ENCODE peak calls at places on chromosomes 7 and 10, in ten cellular contexts. A, M, I, V, Z, W, S, L, N and P are unnamed samples.

GRCh38 chr7:125661677-125662076 is 732.1 kb upstream of the POT1 start:
- DNase-seq in A (no peak), M (no peak), I (no peak), V (no peak), Z (no peak), W (no peak), S (no peak), L (no peak), N (no peak), P (no peak)

GRCh38 chr7:77393261-77393660 is 22.9 kb downstream of the GSAP start:
- DNase-seq in A (peak), M (no peak), I (no peak), V (no peak), Z (no peak), W (peak), S (no peak), L (peak), N (no peak), P (no peak)

GRCh38 chr7:82221152-82221674 is 222.4 kb downstream of the CACNA2D1 start:
- DNase-seq in A (no peak), M (no peak), I (no peak), V (no peak), Z (no peak), W (peak), S (no peak), L (peak), N (no peak), P (no peak)

GRCh38 chr7:124908258-124908657 is 21.4 kb downstream of the POT1 start:
- DNase-seq in A (no peak), M (no peak), I (no peak), V (no peak), Z (no peak), W (peak), S (no peak), L (no peak), N (no peak), P (no peak)

GRCh38 chr10:5071411-5072198 is 22.6 kb upstream of the AKR1C3 start:
- DNase-seq in A (no peak), M (peak), I (no peak), V (peak), Z (no peak), W (peak), S (no peak), L (peak), N (peak), P (peak)

GRCh38 chr7:142307246-142307900 is 49.5 kb upstream of the PRSS58 start:
- DNase-seq in A (no peak), M (no peak), I (no peak), V (no peak), Z (no peak), W (no peak), S (no peak), L (no peak), N (no peak), P (no peak)

GRCh38 chr10:63430091-63430998 is 35.4 kb downstream of the JMJD1C start:
- DNase-seq in A (no peak), M (no peak), I (no peak), V (no peak), Z (no peak), W (peak), S (peak), L (no peak), N (peak), P (peak)

GRCh38 chr10:8416755-8417154 is 362.3 kb downstream of the GATA3 start:
- DNase-seq in A (no peak), M (no peak), I (no peak), V (no peak), Z (no peak), W (no peak), S (no peak), L (no peak), N (no peak), P (no peak)

GRCh38 chr10:28783089-28783488 is 105.8 kb downstream of the BAMBI start:
- DNase-seq in A (no peak), M (no peak), I (no peak), V (no peak), Z (no peak), W (no peak), S (no peak), L (no peak), N (no peak), P (no peak)

GRCh38 chr7:37901890-37902524 is 14.6 kb downstream of the SFRP4 start:
- DNase-seq in A (no peak), M (no peak), I (no peak), V (no peak), Z (no peak), W (peak), S (no peak), L (no peak), N (peak), P (no peak)

GRCh38 chr10:109963439-109963838 is 40.1 kb upstream of the XPNPEP1 start:
- DNase-seq in A (no peak), M (no peak), I (no peak), V (no peak), Z (no peak), W (peak), S (peak), L (no peak), N (peak), P (no peak)

GRCh38 chr10:115802911-115803310 is 470.1 kb downstream of the GFRA1 start:
- DNase-seq in A (no peak), M (no peak), I (no peak), V (no peak), Z (no peak), W (no peak), S (no peak), L (no peak), N (no peak), P (no peak)

GRCh38 chr7:24773646-24774045 is 16.4 kb upstream of the GSDME start:
- DNase-seq in A (no peak), M (no peak), I (no peak), V (no peak), Z (no peak), W (no peak), S (no peak), L (no peak), N (peak), P (no peak)

GRCh38 chr7:105849122-105849855 is 27.1 kb downstream of the ATXN7L1 start:
- DNase-seq in A (no peak), M (no peak), I (no peak), V (no peak), Z (no peak), W (no peak), S (no peak), L (peak), N (no peak), P (no peak)

GRCh38 chr10:71247306-71247705 is 34.9 kb downstream of the UNC5B start:
- DNase-seq in A (no peak), M (no peak), I (no peak), V (no peak), Z (no peak), W (no peak), S (no peak), L (peak), N (no peak), P (no peak)

GRCh38 chr10:60089095-60089494 is 182.7 kb upstream of the CCDC6 start:
- DNase-seq in A (no peak), M (no peak), I (no peak), V (peak), Z (no peak), W (peak), S (no peak), L (no peak), N (no peak), P (no peak)

GRCh38 chr10:5618042-5618441 is 48.4 kb downstream of the ASB13 start:
- DNase-seq in A (no peak), M (no peak), I (no peak), V (no peak), Z (no peak), W (no peak), S (no peak), L (no peak), N (no peak), P (no peak)

GRCh38 chr7:50660040-50660829 is 95.0 kb upstream of the DDC start:
- DNase-seq in A (no peak), M (no peak), I (peak), V (peak), Z (no peak), W (no peak), S (no peak), L (no peak), N (no peak), P (no peak)

GRCh38 chr7:6260291-6261183 is 11.9 kb downstream of the CYTH3 start:
- DNase-seq in A (no peak), M (no peak), I (no peak), V (no peak), Z (no peak), W (no peak), S (no peak), L (no peak), N (peak), P (no peak)

GRCh38 chr7:118183586-118184391 is at the start of gene LSM8:
- DNase-seq in A (peak), M (peak), I (peak), V (peak), Z (peak), W (peak), S (peak), L (peak), N (peak), P (peak)

GRCh38 chr7:42691030-42691639 is 220.7 kb downstream of the C7orf25 start:
- DNase-seq in A (no peak), M (no peak), I (no peak), V (peak), Z (no peak), W (peak), S (peak), L (peak), N (peak), P (peak)

GRCh38 chr10:120949511-120950102 is 98.4 kb downstream of the WDR11 start:
- DNase-seq in A (no peak), M (no peak), I (no peak), V (no peak), Z (no peak), W (no peak), S (no peak), L (no peak), N (no peak), P (no peak)

GRCh38 chr7:150357277-150357676 is 11.3 kb upstream of the REPIN1 start:
- DNase-seq in A (no peak), M (no peak), I (peak), V (no peak), Z (no peak), W (no peak), S (no peak), L (no peak), N (no peak), P (no peak)

GRCh38 chr10:56633876-56634452 is 272.9 kb upstream of the ZWINT start:
- DNase-seq in A (no peak), M (no peak), I (no peak), V (no peak), Z (no peak), W (no peak), S (no peak), L (no peak), N (no peak), P (no peak)

GRCh38 chr10:5527332-5528200 is 2.8 kb downstream of the CALML3 start:
- DNase-seq in A (no peak), M (no peak), I (peak), V (peak), Z (no peak), W (no peak), S (no peak), L (no peak), N (no peak), P (no peak)

GRCh38 chr10:11176746-11177145 is 159.1 kb downstream of the CELF2 start:
- DNase-seq in A (no peak), M (no peak), I (no peak), V (peak), Z (no peak), W (no peak), S (no peak), L (no peak), N (no peak), P (no peak)

GRCh38 chr10:111835562-111835961 is 348.0 kb downstream of the GPAM start:
- DNase-seq in A (no peak), M (no peak), I (no peak), V (no peak), Z (no peak), W (no peak), S (no peak), L (no peak), N (peak), P (peak)

GRCh38 chr10:61795551-61795950 is 105.9 kb upstream of the ARID5B start:
- DNase-seq in A (no peak), M (no peak), I (no peak), V (no peak), Z (no peak), W (no peak), S (no peak), L (no peak), N (no peak), P (no peak)
- TF ChIP-seq CTCF in A (peak), M (no peak), I (no peak), V (no peak), Z (no peak), W (no peak), S (no peak), L (peak), N (no peak), P (peak)

GRCh38 chr10:21929070-21929469 is 74.5 kb downstream of the DNAJC1 start:
- DNase-seq in A (no peak), M (no peak), I (no peak), V (no peak), Z (no peak), W (peak), S (no peak), L (no peak), N (no peak), P (peak)
- H3K4me3 ChIP-seq in A (no peak), M (no peak), I (no peak), V (no peak), Z (no peak), W (no peak), S (no peak), L (no peak), N (no peak), P (peak)

DNA sequence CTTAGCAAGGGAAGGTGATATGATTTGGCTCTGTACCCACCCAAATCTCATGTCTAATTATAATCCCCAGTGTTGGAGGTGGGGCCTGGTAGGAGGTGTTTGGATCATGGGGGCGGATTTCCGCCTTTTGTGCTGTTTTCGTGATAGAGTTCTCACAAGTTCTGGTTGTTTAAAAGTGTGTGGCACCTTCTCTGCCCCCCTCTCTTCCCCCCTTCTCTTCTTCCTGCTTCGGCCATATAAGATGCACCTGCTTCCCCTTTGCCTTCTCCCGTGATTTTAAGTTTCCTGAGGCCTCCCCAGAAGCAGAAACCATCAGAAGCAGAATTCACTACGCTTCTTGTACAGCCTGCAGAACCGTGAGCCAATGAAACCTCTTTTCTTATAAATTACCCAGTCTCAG is 21.1 kb downstream of the BTRC start:
- DNase-seq in A (no peak), M (no peak), I (no peak), V (no peak), Z (no peak), W (no peak), S (no peak), L (no peak), N (no peak), P (no peak)
- TF ChIP-seq CTCF in A (no peak), M (no peak), I (no peak), V (no peak), Z (no peak), W (no peak), S (no peak), L (no peak), N (no peak), P (no peak)

GRCh38 chr7:134645478-134645877 is 1.2 kb upstream of the BPGM start:
- DNase-seq in A (no peak), M (no peak), I (no peak), V (no peak), Z (no peak), W (no peak), S (no peak), L (no peak), N (no peak), P (no peak)
- H3K4me3 ChIP-seq in A (peak), M (peak), I (peak), V (peak), Z (peak), W (peak), S (peak), L (peak), N (peak), P (peak)

DNA sequence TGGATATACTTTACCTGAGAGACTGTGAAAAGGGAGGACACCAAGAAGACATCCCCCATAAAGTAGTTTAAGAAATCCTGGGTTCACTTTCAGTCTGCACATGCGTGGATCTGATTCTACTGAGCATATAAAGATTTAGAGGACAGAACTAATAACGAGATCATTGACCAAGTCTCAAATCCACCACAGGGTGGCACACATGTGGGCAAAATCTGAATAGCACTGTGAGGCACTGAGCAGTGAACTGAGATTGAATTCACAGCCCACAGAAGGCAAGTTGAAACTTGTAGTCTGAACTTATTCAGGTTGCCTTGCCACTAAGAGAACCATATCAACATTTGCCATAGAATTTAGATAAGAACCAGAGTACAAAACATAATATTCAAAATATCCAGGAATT is 818.6 kb downstream of the GRID1 start:
- DNase-seq in A (peak), M (no peak), I (no peak), V (peak), Z (peak), W (no peak), S (peak), L (peak), N (peak), P (peak)
- TF ChIP-seq CTCF in A (peak), M (peak), I (no peak), V (peak), Z (peak), W (no peak), S (no peak), L (peak), N (peak), P (peak)

GRCh38 chr10:80468806-80469421 is 14.8 kb downstream of the TSPAN14 start:
- DNase-seq in A (no peak), M (no peak), I (no peak), V (no peak), Z (no peak), W (no peak), S (no peak), L (peak), N (no peak), P (no peak)
- H3K4me3 ChIP-seq in A (no peak), M (no peak), I (peak), V (peak), Z (no peak), W (no peak), S (no peak), L (peak), N (no peak), P (no peak)

DNA sequence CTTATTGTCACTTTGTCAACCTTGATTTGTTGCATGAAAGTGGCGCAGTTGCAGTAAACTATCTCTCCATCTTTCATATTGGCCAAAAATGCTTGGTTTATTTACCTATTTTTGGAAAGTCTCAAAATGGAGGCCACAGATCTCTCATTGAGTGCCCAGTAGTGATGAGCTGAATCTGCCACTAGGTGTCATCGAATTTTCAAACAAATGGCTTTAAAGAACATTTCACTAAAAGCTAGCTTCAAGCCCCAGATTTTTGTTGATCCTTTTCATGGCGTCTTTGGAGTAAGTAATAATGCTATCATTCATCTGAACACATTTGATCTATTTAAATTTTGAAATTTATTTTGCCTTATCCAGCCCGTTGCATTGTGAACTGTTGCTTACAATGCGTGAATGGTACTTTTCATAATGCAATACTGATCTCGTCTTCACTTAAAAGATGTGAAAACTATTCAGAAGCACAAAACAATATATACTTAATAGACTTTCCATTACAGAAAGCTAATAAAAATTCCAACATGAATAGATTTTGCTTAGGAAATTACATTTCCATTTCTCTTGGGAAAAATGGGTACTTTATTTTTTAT is 236.2 kb downstream of the DNAJB9 start:
- DNase-seq in A (no peak), M (no peak), I (no peak), V (no peak), Z (no peak), W (peak), S (peak), L (no peak), N (peak), P (no peak)
- TF ChIP-seq CTCF in A (peak), M (peak), I (no peak), V (no peak), Z (peak), W (no peak), S (peak), L (peak), N (peak), P (peak)